ENCODE peak calls at places on chromosomes 1 and 21, in eight cellular contexts. One of them, this sample, is unnamed.

GRCh38 chr1:54475357-54476230 is 69.4 kb upstream of the SSBP3 start:
- DNase-seq in Peyer's patch: no peak
- DNase-seq in mammary epithelial cell: no peak
- DNase-seq in GM23338: peak
- DNase-seq in gastrocnemius medialis: no peak
- DNase-seq in adrenal gland: no peak
- DNase-seq in body of pancreas: no peak
- DNase-seq in A549: no peak
- DNase-seq in this sample: no peak

GRCh38 chr1:101588677-101589076 is 351.9 kb downstream of the S1PR1 start:
- DNase-seq in Peyer's patch: no peak
- DNase-seq in mammary epithelial cell: no peak
- DNase-seq in GM23338: no peak
- DNase-seq in gastrocnemius medialis: no peak
- DNase-seq in adrenal gland: no peak
- DNase-seq in body of pancreas: no peak
- DNase-seq in A549: no peak
- DNase-seq in this sample: no peak

GRCh38 chr1:226820935-226821718 is 49.3 kb upstream of the PSEN2 start:
- DNase-seq in Peyer's patch: peak
- DNase-seq in mammary epithelial cell: peak
- DNase-seq in GM23338: no peak
- DNase-seq in gastrocnemius medialis: peak
- DNase-seq in adrenal gland: peak
- DNase-seq in body of pancreas: peak
- DNase-seq in A549: peak
- DNase-seq in this sample: no peak

GRCh38 chr1:66217021-66217420 is 316.9 kb upstream of the SGIP1 start:
- DNase-seq in Peyer's patch: no peak
- DNase-seq in mammary epithelial cell: peak
- DNase-seq in GM23338: no peak
- DNase-seq in gastrocnemius medialis: no peak
- DNase-seq in adrenal gland: no peak
- DNase-seq in body of pancreas: no peak
- DNase-seq in A549: peak
- DNase-seq in this sample: no peak

GRCh38 chr1:108628666-108629065 is 32.2 kb downstream of the HENMT1 start:
- DNase-seq in Peyer's patch: no peak
- DNase-seq in mammary epithelial cell: no peak
- DNase-seq in GM23338: no peak
- DNase-seq in gastrocnemius medialis: no peak
- DNase-seq in adrenal gland: no peak
- DNase-seq in body of pancreas: no peak
- DNase-seq in A549: no peak
- DNase-seq in this sample: no peak

GRCh38 chr1:198969981-198970380 is 331.1 kb downstream of the PTPRC start:
- DNase-seq in Peyer's patch: no peak
- DNase-seq in mammary epithelial cell: no peak
- DNase-seq in GM23338: no peak
- DNase-seq in gastrocnemius medialis: no peak
- DNase-seq in adrenal gland: no peak
- DNase-seq in body of pancreas: no peak
- DNase-seq in A549: no peak
- DNase-seq in this sample: no peak

GRCh38 chr1:231969078-231969477 is 342.5 kb downstream of the DISC1 start:
- DNase-seq in Peyer's patch: no peak
- DNase-seq in mammary epithelial cell: no peak
- DNase-seq in GM23338: no peak
- DNase-seq in gastrocnemius medialis: no peak
- DNase-seq in adrenal gland: no peak
- DNase-seq in body of pancreas: no peak
- DNase-seq in A549: no peak
- DNase-seq in this sample: no peak

GRCh38 chr1:241614144-241614543 is 26.0 kb downstream of the CHML start:
- DNase-seq in Peyer's patch: no peak
- DNase-seq in mammary epithelial cell: no peak
- DNase-seq in GM23338: no peak
- DNase-seq in gastrocnemius medialis: no peak
- DNase-seq in adrenal gland: no peak
- DNase-seq in body of pancreas: no peak
- DNase-seq in A549: no peak
- DNase-seq in this sample: no peak

GRCh38 chr1:111886741-111887140 is 102.7 kb downstream of the KCND3 start:
- DNase-seq in Peyer's patch: no peak
- DNase-seq in mammary epithelial cell: no peak
- DNase-seq in GM23338: peak
- DNase-seq in gastrocnemius medialis: no peak
- DNase-seq in adrenal gland: no peak
- DNase-seq in body of pancreas: no peak
- DNase-seq in A549: no peak
- DNase-seq in this sample: no peak

GRCh38 chr1:176379626-176380339 is 83.2 kb upstream of the PAPPA2 start:
- DNase-seq in Peyer's patch: no peak
- DNase-seq in mammary epithelial cell: no peak
- DNase-seq in GM23338: no peak
- DNase-seq in gastrocnemius medialis: peak
- DNase-seq in adrenal gland: no peak
- DNase-seq in body of pancreas: no peak
- DNase-seq in A549: no peak
- DNase-seq in this sample: peak

GRCh38 chr1:97632075-97632474 is 288.8 kb downstream of the DPYD start:
- DNase-seq in Peyer's patch: no peak
- DNase-seq in mammary epithelial cell: peak
- DNase-seq in GM23338: no peak
- DNase-seq in gastrocnemius medialis: no peak
- DNase-seq in adrenal gland: no peak
- DNase-seq in body of pancreas: no peak
- DNase-seq in A549: no peak
- DNase-seq in this sample: no peak

GRCh38 chr21:45350206-45350854 is 54.6 kb upstream of the COL18A1 start:
- DNase-seq in Peyer's patch: no peak
- DNase-seq in mammary epithelial cell: no peak
- DNase-seq in GM23338: no peak
- DNase-seq in gastrocnemius medialis: no peak
- DNase-seq in adrenal gland: no peak
- DNase-seq in body of pancreas: no peak
- DNase-seq in A549: no peak
- DNase-seq in this sample: no peak
- H3K4me3 ChIP-seq in Peyer's patch: no peak
- H3K4me3 ChIP-seq in mammary epithelial cell: no peak
- H3K4me3 ChIP-seq in GM23338: no peak
- H3K4me3 ChIP-seq in gastrocnemius medialis: no peak
- H3K4me3 ChIP-seq in adrenal gland: no peak
- H3K4me3 ChIP-seq in body of pancreas: no peak
- H3K4me3 ChIP-seq in A549: no peak
- H3K4me3 ChIP-seq in this sample: no peak

DNA sequence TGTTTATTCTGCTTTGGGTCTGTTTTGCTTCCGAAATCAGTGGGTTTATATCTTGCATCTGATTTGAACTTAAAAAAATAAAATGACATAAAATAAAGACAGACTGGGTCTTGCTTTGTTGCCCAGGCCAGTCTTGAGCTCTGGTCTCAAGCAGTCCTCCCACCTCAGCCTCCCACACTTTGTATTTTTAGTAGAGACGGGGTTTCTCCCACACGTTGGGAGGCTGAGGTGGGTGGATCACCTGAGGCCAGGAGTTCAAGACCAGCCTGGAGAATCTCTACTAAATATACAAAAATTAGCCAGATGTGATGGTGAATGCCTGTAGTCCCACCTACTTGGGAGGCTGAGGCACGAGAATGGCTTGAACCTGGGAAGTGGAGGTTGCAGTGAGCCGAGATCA is 5.9 kb downstream of the ZYG11A start:
- DNase-seq in Peyer's patch: no peak
- DNase-seq in mammary epithelial cell: no peak
- DNase-seq in GM23338: no peak
- DNase-seq in gastrocnemius medialis: no peak
- DNase-seq in adrenal gland: no peak
- DNase-seq in body of pancreas: no peak
- DNase-seq in A549: no peak
- DNase-seq in this sample: no peak
- H3K27ac ChIP-seq in Peyer's patch: no peak
- H3K27ac ChIP-seq in mammary epithelial cell: no peak
- H3K27ac ChIP-seq in GM23338: no peak
- H3K27ac ChIP-seq in gastrocnemius medialis: no peak
- H3K27ac ChIP-seq in adrenal gland: no peak
- H3K27ac ChIP-seq in body of pancreas: no peak
- H3K27ac ChIP-seq in A549: no peak
- H3K27ac ChIP-seq in this sample: no peak

GRCh38 chr21:36320421-36321324 is 676 bp downstream of the MORC3 start:
- DNase-seq in Peyer's patch: no peak
- DNase-seq in mammary epithelial cell: peak
- DNase-seq in GM23338: peak
- DNase-seq in gastrocnemius medialis: peak
- DNase-seq in adrenal gland: peak
- DNase-seq in body of pancreas: peak
- DNase-seq in A549: peak
- DNase-seq in this sample: peak
- TF ChIP-seq CTCF in Peyer's patch: no peak
- TF ChIP-seq CTCF in mammary epithelial cell: no peak
- TF ChIP-seq CTCF in GM23338: no peak
- TF ChIP-seq CTCF in gastrocnemius medialis: no peak
- TF ChIP-seq CTCF in adrenal gland: peak
- TF ChIP-seq CTCF in body of pancreas: peak
- TF ChIP-seq CTCF in A549: no peak
- TF ChIP-seq CTCF in this sample: no peak

GRCh38 chr1:27633298-27633610 is 1.7 kb downstream of the FGR start:
- DNase-seq in Peyer's patch: no peak
- DNase-seq in mammary epithelial cell: no peak
- DNase-seq in GM23338: no peak
- DNase-seq in gastrocnemius medialis: no peak
- DNase-seq in adrenal gland: no peak
- DNase-seq in body of pancreas: no peak
- DNase-seq in A549: no peak
- DNase-seq in this sample: no peak
- H3K4me3 ChIP-seq in Peyer's patch: no peak
- H3K4me3 ChIP-seq in mammary epithelial cell: no peak
- H3K4me3 ChIP-seq in GM23338: no peak
- H3K4me3 ChIP-seq in gastrocnemius medialis: no peak
- H3K4me3 ChIP-seq in adrenal gland: no peak
- H3K4me3 ChIP-seq in body of pancreas: no peak
- H3K4me3 ChIP-seq in A549: no peak
- H3K4me3 ChIP-seq in this sample: no peak